ENCODE peak calls at places on chromosomes 1 and 21, in ten cellular contexts. Y is HCEC 1CT; T is EH; G is sigmoid colon; L is Calu3; P is G401; X is activated naive CD4-positive, alpha-beta T cell treated with anti-CD3 and anti-CD28 coated beads for 36 hours; K is NCI-H1105; Q is endothelial cell; A is tibial nerve. R is an unnamed sample.

GRCh38 chr1:43666608-43667007 is 16.7 kb downstream of the KDM4A start:
- DNase-seq in Y (no peak), T (peak), G (no peak), L (no peak), P (no peak), X (no peak), K (no peak), Q (no peak), A (no peak), R (no peak)

GRCh38 chr21:39097981-39098380 is 85.3 kb downstream of the PSMG1 start:
- DNase-seq in Y (no peak), T (no peak), G (no peak), L (no peak), P (no peak), X (no peak), K (no peak), Q (no peak), A (no peak), R (no peak)

GRCh38 chr21:39082656-39083376 is 100.4 kb downstream of the PSMG1 start:
- DNase-seq in Y (no peak), T (no peak), G (no peak), L (no peak), P (no peak), X (no peak), K (peak), Q (no peak), A (no peak), R (no peak)

GRCh38 chr1:29245876-29246275 is 9.6 kb downstream of the PTPRU start:
- DNase-seq in Y (no peak), T (peak), G (no peak), L (peak), P (peak), X (peak), K (peak), Q (no peak), A (no peak), R (peak)

GRCh38 chr1:201785291-201785690 is 43.7 kb upstream of the IPO9 start:
- DNase-seq in Y (no peak), T (no peak), G (no peak), L (no peak), P (no peak), X (no peak), K (no peak), Q (no peak), A (no peak), R (no peak)

GRCh38 chr1:36605942-36606690 is 123.4 kb upstream of the CSF3R start:
- DNase-seq in Y (no peak), T (no peak), G (no peak), L (no peak), P (no peak), X (no peak), K (no peak), Q (no peak), A (no peak), R (no peak)

GRCh38 chr1:226987179-226987536 is 47.1 kb downstream of the COQ8A start:
- DNase-seq in Y (no peak), T (no peak), G (no peak), L (no peak), P (no peak), X (no peak), K (no peak), Q (no peak), A (no peak), R (no peak)

GRCh38 chr1:40872266-40872665 is 10.1 kb upstream of the CITED4 start:
- DNase-seq in Y (no peak), T (no peak), G (no peak), L (no peak), P (no peak), X (no peak), K (no peak), Q (no peak), A (no peak), R (no peak)

GRCh38 chr1:167683641-167684502 is 37.9 kb upstream of the MPZL1 start:
- DNase-seq in Y (no peak), T (peak), G (peak), L (no peak), P (peak), X (no peak), K (no peak), Q (peak), A (no peak), R (peak)

GRCh38 chr1:205275133-205275532 is 46.4 kb downstream of the NUAK2 start:
- DNase-seq in Y (no peak), T (no peak), G (no peak), L (no peak), P (peak), X (peak), K (peak), Q (no peak), A (no peak), R (no peak)

GRCh38 chr1:17306407-17306806 is 1.6 kb upstream of the PADI4 start:
- DNase-seq in Y (no peak), T (peak), G (peak), L (no peak), P (no peak), X (no peak), K (no peak), Q (no peak), A (no peak), R (no peak)

GRCh38 chr1:19872190-19872589 is 10.0 kb upstream of the OTUD3 start:
- DNase-seq in Y (no peak), T (no peak), G (no peak), L (peak), P (no peak), X (no peak), K (peak), Q (no peak), A (no peak), R (peak)

GRCh38 chr21:38434913-38435533 is 63.3 kb downstream of the ERG start:
- DNase-seq in Y (no peak), T (peak), G (no peak), L (no peak), P (no peak), X (no peak), K (no peak), Q (no peak), A (no peak), R (peak)

GRCh38 chr1:156889802-156890585 is 3.5 kb upstream of the PEAR1 start:
- DNase-seq in Y (peak), T (peak), G (peak), L (peak), P (peak), X (peak), K (peak), Q (peak), A (peak), R (peak)

GRCh38 chr1:47678464-47678980 is 240.7 kb downstream of the FOXD2 start:
- DNase-seq in Y (no peak), T (no peak), G (peak), L (no peak), P (no peak), X (no peak), K (no peak), Q (no peak), A (no peak), R (no peak)

GRCh38 chr1:151720974-151721787 is at the start of gene RIIAD1:
- DNase-seq in Y (peak), T (peak), G (no peak), L (no peak), P (peak), X (peak), K (peak), Q (peak), A (no peak), R (peak)

GRCh38 chr1:52727114-52727586 is 897 bp downstream of the ZYG11B start:
- DNase-seq in Y (no peak), T (peak), G (no peak), L (peak), P (peak), X (peak), K (peak), Q (peak), A (no peak), R (no peak)

GRCh38 chr1:167673285-167673684 is 43.3 kb downstream of the RCSD1 start:
- DNase-seq in Y (no peak), T (no peak), G (no peak), L (no peak), P (no peak), X (no peak), K (no peak), Q (no peak), A (no peak), R (no peak)

GRCh38 chr1:66769512-66770229 is 17.4 kb downstream of the DYNLT5 start:
- DNase-seq in Y (no peak), T (no peak), G (no peak), L (no peak), P (no peak), X (peak), K (no peak), Q (no peak), A (no peak), R (no peak)

GRCh38 chr21:17711896-17712295 is 99.2 kb upstream of the BTG3 start:
- DNase-seq in Y (no peak), T (peak), G (no peak), L (no peak), P (no peak), X (no peak), K (no peak), Q (no peak), A (no peak), R (peak)

GRCh38 chr1:182035097-182035770 is 26.3 kb downstream of the ZNF648 start:
- DNase-seq in Y (no peak), T (no peak), G (no peak), L (no peak), P (no peak), X (peak), K (no peak), Q (no peak), A (no peak), R (no peak)

GRCh38 chr1:51661081-51661518 is 44.2 kb downstream of the OSBPL9 start:
- DNase-seq in Y (peak), T (peak), G (no peak), L (no peak), P (no peak), X (no peak), K (no peak), Q (no peak), A (no peak), R (peak)

GRCh38 chr1:63887809-63888208 is 114.0 kb downstream of the ROR1 start:
- DNase-seq in Y (no peak), T (no peak), G (no peak), L (no peak), P (no peak), X (no peak), K (no peak), Q (no peak), A (no peak), R (no peak)

GRCh38 chr1:154546264-154547043 is 12.0 kb downstream of the UBE2Q1 start:
- DNase-seq in Y (peak), T (peak), G (peak), L (peak), P (peak), X (peak), K (peak), Q (peak), A (no peak), R (peak)

GRCh38 chr1:40495315-40495903 is 13.2 kb upstream of the EXO5 start:
- DNase-seq in Y (no peak), T (peak), G (no peak), L (no peak), P (no peak), X (no peak), K (no peak), Q (no peak), A (no peak), R (no peak)

GRCh38 chr1:55050283-55050682 is 10.9 kb downstream of the PCSK9 start:
- DNase-seq in Y (no peak), T (peak), G (no peak), L (no peak), P (peak), X (no peak), K (no peak), Q (no peak), A (no peak), R (peak)

GRCh38 chr1:71210746-71211145 is 129.9 kb upstream of the ZRANB2 start:
- DNase-seq in Y (no peak), T (no peak), G (no peak), L (no peak), P (no peak), X (no peak), K (no peak), Q (no peak), A (no peak), R (peak)

GRCh38 chr1:169161512-169162194 is 55.2 kb downstream of the ATP1B1 start:
- DNase-seq in Y (peak), T (peak), G (peak), L (peak), P (no peak), X (no peak), K (no peak), Q (no peak), A (no peak), R (no peak)

GRCh38 chr1:74395492-74395891 is 116.9 kb downstream of the LRRC53 start:
- DNase-seq in Y (peak), T (no peak), G (no peak), L (no peak), P (no peak), X (no peak), K (no peak), Q (no peak), A (no peak), R (peak)

GRCh38 chr1:185850366-185850765 is 116.2 kb downstream of the HMCN1 start:
- DNase-seq in Y (no peak), T (peak), G (no peak), L (no peak), P (no peak), X (no peak), K (no peak), Q (no peak), A (no peak), R (no peak)

GRCh38 chr1:164495915-164496314 is 63.1 kb upstream of the PBX1 start:
- DNase-seq in Y (no peak), T (no peak), G (no peak), L (no peak), P (no peak), X (no peak), K (no peak), Q (no peak), A (no peak), R (no peak)

GRCh38 chr1:109906160-109906838 is 4.3 kb upstream of the CSF1 start:
- DNase-seq in Y (no peak), T (no peak), G (no peak), L (no peak), P (no peak), X (peak), K (no peak), Q (no peak), A (no peak), R (no peak)

GRCh38 chr1:9280015-9280860 is 12.5 kb upstream of the SPSB1 start:
- DNase-seq in Y (peak), T (peak), G (peak), L (no peak), P (no peak), X (peak), K (no peak), Q (no peak), A (no peak), R (peak)

GRCh38 chr1:109151146-109151545 is 37.2 kb downstream of the ELAPOR1 start:
- DNase-seq in Y (peak), T (peak), G (no peak), L (peak), P (no peak), X (no peak), K (no peak), Q (peak), A (no peak), R (peak)

GRCh38 chr1:236861560-236862230 is 66.6 kb downstream of the MTR start:
- DNase-seq in Y (no peak), T (no peak), G (no peak), L (no peak), P (no peak), X (no peak), K (no peak), Q (no peak), A (no peak), R (peak)